ENCODE peak calls at places on chromosomes 16 and 17, in six cellular contexts. M is PC-3; T is stimulated activated effector memory CD8-positive, alpha-beta T cell treated with anti-CD3 and anti-CD28 coated beads, Interleukin-12 subunit alpha, Interleukin-12 subunit beta, amount 100 ng/mL, for 72 hours; G is stimulated activated CD8-positive, alpha-beta memory T cell treated with anti-CD3 and anti-CD28 coated beads, Interleukin-7, amount 100 ng/mL, for 48 hours; W is NCI-H2029; U is hypothalamus. H is an unnamed sample.

GRCh38 chr16:3650631-3651265 is 3.7 kb upstream of the DNASE1 start:
- DNase-seq in U (no peak), G (no peak), W (no peak), M (no peak), T (no peak), H (no peak)

GRCh38 chr16:19113577-19114358 is at the start of gene ITPRIPL2:
- DNase-seq in M (peak), U (peak), W (peak), T (peak), G (no peak), H (no peak)

GRCh38 chr17:10785295-10785694 is 18.6 kb downstream of the TMEM238L start:
- DNase-seq in G (no peak), W (no peak), M (no peak), U (no peak), T (no peak), H (no peak)

GRCh38 chr17:50872710-50873424 is 6.7 kb upstream of the TOB1 start:
- DNase-seq in U (no peak), G (no peak), T (no peak), M (no peak), W (no peak), H (peak)

GRCh38 chr17:38431343-38432145 is 3.3 kb downstream of the ARHGAP23 start:
- DNase-seq in U (peak), G (no peak), T (no peak), M (no peak), W (no peak), H (no peak)

GRCh38 chr17:26792486-26792885 is 501.4 kb upstream of the WSB1 start:
- DNase-seq in G (no peak), M (no peak), U (no peak), T (no peak), W (no peak), H (no peak)

GRCh38 chr16:82643136-82643535 is 16.4 kb downstream of the CDH13 start:
- DNase-seq in U (no peak), G (no peak), T (no peak), W (no peak), M (no peak), H (no peak)

GRCh38 chr16:5460701-5461100 is 363.1 kb upstream of the EEF2KMT start:
- DNase-seq in T (no peak), G (no peak), U (no peak), M (no peak), W (no peak), H (no peak)

GRCh38 chr16:88869673-88869980 is 3.2 kb upstream of the PABPN1L start:
- DNase-seq in T (no peak), W (no peak), U (no peak), G (no peak), M (no peak), H (no peak)

GRCh38 chr17:69448431-69449102 is 34.1 kb downstream of the MAP2K6 start:
- DNase-seq in M (no peak), U (peak), G (no peak), T (no peak), W (no peak), H (no peak)

GRCh38 chr17:42413464-42414040 is 9.5 kb downstream of the CAVIN1 start:
- DNase-seq in G (no peak), M (no peak), T (no peak), W (no peak), U (no peak), H (no peak)

GRCh38 chr16:15434425-15435215 is at the start of gene BMERB1:
- DNase-seq in T (peak), W (no peak), U (peak), M (peak), G (peak), H (no peak)

GRCh38 chr16:87628940-87629339 is 26.6 kb downstream of the JPH3 start:
- DNase-seq in U (no peak), T (no peak), W (no peak), M (peak), G (no peak), H (peak)

GRCh38 chr16:80583466-80583865 is 42.7 kb downstream of the DYNLRB2 start:
- DNase-seq in G (no peak), T (peak), W (no peak), U (no peak), M (peak), H (no peak)

H was measured in HL-60.